ENCODE peak calls at places on chromosomes 16 and 17, in eight cellular contexts. N, Y, I, Z, T, Q, O and K are unnamed samples.

GRCh38 chr17:71208111-71208704 is 912.6 kb upstream of the SOX9 start:
- DNase-seq in N (no peak), Y (no peak), I (no peak), Z (no peak), T (peak), Q (no peak), O (no peak), K (peak)

GRCh38 chr17:71987634-71988033 is 133.2 kb upstream of the SOX9 start:
- DNase-seq in N (no peak), Y (no peak), I (no peak), Z (no peak), T (no peak), Q (no peak), O (peak), K (peak)

GRCh38 chr17:2697611-2698162 is 13.9 kb downstream of the CLUH start:
- DNase-seq in N (no peak), Y (no peak), I (no peak), Z (peak), T (no peak), Q (no peak), O (peak), K (no peak)

GRCh38 chr16:88383401-88384221 is 852 bp downstream of the ZNF469 start:
- DNase-seq in N (peak), Y (no peak), I (peak), Z (peak), T (peak), Q (no peak), O (peak), K (no peak)

GRCh38 chr17:55842405-55843158 is 91.7 kb downstream of the PCTP start:
- DNase-seq in N (no peak), Y (no peak), I (no peak), Z (no peak), T (no peak), Q (no peak), O (no peak), K (no peak)

GRCh38 chr16:84647830-84648594 is at the start of gene KLHL36:
- DNase-seq in N (peak), Y (peak), I (peak), Z (peak), T (peak), Q (no peak), O (peak), K (peak)

GRCh38 chr17:2937331-2938003 is 125.9 kb downstream of the OR1D5 start:
- DNase-seq in N (no peak), Y (no peak), I (no peak), Z (no peak), T (no peak), Q (no peak), O (peak), K (no peak)

GRCh38 chr16:23835390-23836077 is at the start of gene PRKCB:
- DNase-seq in N (peak), Y (peak), I (peak), Z (peak), T (peak), Q (no peak), O (peak), K (no peak)

GRCh38 chr17:37725601-37726146 is 19.2 kb downstream of the HNF1B start:
- DNase-seq in N (no peak), Y (no peak), I (no peak), Z (no peak), T (no peak), Q (no peak), O (no peak), K (no peak)

GRCh38 chr17:58176200-58176599 is 9.4 kb downstream of the OR4D2 start:
- DNase-seq in N (no peak), Y (no peak), I (no peak), Z (no peak), T (peak), Q (no peak), O (no peak), K (no peak)

GRCh38 chr16:81424761-81425160 is 19.8 kb upstream of the CMIP start:
- DNase-seq in N (peak), Y (no peak), I (no peak), Z (no peak), T (no peak), Q (no peak), O (no peak), K (peak)

GRCh38 chr17:35359396-35359795 is 14.0 kb downstream of the SLFN11 start:
- DNase-seq in N (no peak), Y (no peak), I (no peak), Z (no peak), T (peak), Q (no peak), O (no peak), K (peak)

GRCh38 chr16:84826558-84826941 is 6.8 kb downstream of the CRISPLD2 start:
- DNase-seq in N (no peak), Y (no peak), I (no peak), Z (no peak), T (peak), Q (no peak), O (peak), K (no peak)

GRCh38 chr16:71626858-71627213 is 852 bp downstream of the MARVELD3 start:
- DNase-seq in N (no peak), Y (no peak), I (no peak), Z (no peak), T (no peak), Q (no peak), O (no peak), K (peak)

GRCh38 chr17:79182176-79183160 is 107.8 kb downstream of the ENGASE start:
- DNase-seq in N (no peak), Y (no peak), I (no peak), Z (no peak), T (no peak), Q (no peak), O (peak), K (no peak)

GRCh38 chr16:84218961-84219360 is 20.9 kb downstream of the KCNG4 start:
- DNase-seq in N (no peak), Y (no peak), I (no peak), Z (no peak), T (no peak), Q (no peak), O (no peak), K (no peak)

GRCh38 chr17:42670199-42670924 is 6.4 kb downstream of the PLEKHH3 start:
- DNase-seq in N (no peak), Y (no peak), I (no peak), Z (no peak), T (no peak), Q (no peak), O (peak), K (no peak)

GRCh38 chr17:39591958-39592954 is 15.5 kb downstream of the NEUROD2 start:
- DNase-seq in N (peak), Y (no peak), I (peak), Z (no peak), T (peak), Q (peak), O (peak), K (peak)

GRCh38 chr16:89093602-89094251 is at the start of gene ACSF3:
- DNase-seq in N (peak), Y (peak), I (peak), Z (peak), T (peak), Q (no peak), O (peak), K (peak)

GRCh38 chr16:10256855-10257641 is 74.8 kb upstream of the GRIN2A start:
- DNase-seq in N (peak), Y (peak), I (peak), Z (peak), T (peak), Q (peak), O (peak), K (peak)

GRCh38 chr16:75305364-75306101 is 54.1 kb upstream of the BCAR1 start:
- DNase-seq in N (peak), Y (peak), I (no peak), Z (peak), T (peak), Q (peak), O (peak), K (peak)

GRCh38 chr16:67104845-67105244 is 4.9 kb upstream of the PHAF1 start:
- DNase-seq in N (no peak), Y (no peak), I (no peak), Z (no peak), T (no peak), Q (no peak), O (peak), K (peak)

GRCh38 chr17:62708587-62708986 is 81.1 kb downstream of the MRC2 start:
- DNase-seq in N (peak), Y (no peak), I (no peak), Z (no peak), T (no peak), Q (no peak), O (no peak), K (no peak)

GRCh38 chr16:56742030-56742984 is 12.4 kb downstream of the NUP93 start:
- DNase-seq in N (peak), Y (no peak), I (no peak), Z (no peak), T (peak), Q (no peak), O (peak), K (peak)

GRCh38 chr16:6218855-6219254 is 1113.8 kb upstream of the RBFOX1 start:
- DNase-seq in N (no peak), Y (no peak), I (no peak), Z (no peak), T (no peak), Q (no peak), O (no peak), K (no peak)

GRCh38 chr17:70654706-70655105 is 485.4 kb downstream of the KCNJ2 start:
- DNase-seq in N (no peak), Y (no peak), I (no peak), Z (no peak), T (no peak), Q (no peak), O (no peak), K (no peak)

GRCh38 chr17:14856156-14856555 is 409.0 kb downstream of the PMP22 start:
- DNase-seq in N (no peak), Y (no peak), I (no peak), Z (no peak), T (no peak), Q (no peak), O (no peak), K (no peak)

GRCh38 chr16:84677017-84677803 is 22.6 kb upstream of the USP10 start:
- DNase-seq in N (no peak), Y (no peak), I (no peak), Z (no peak), T (no peak), Q (peak), O (no peak), K (no peak)

GRCh38 chr17:50064253-50064991 is 8.5 kb downstream of the ITGA3 start:
- DNase-seq in N (peak), Y (no peak), I (no peak), Z (no peak), T (peak), Q (no peak), O (peak), K (peak)

GRCh38 chr17:76394166-76394565 is 9.8 kb downstream of the SPHK1 start:
- DNase-seq in N (no peak), Y (no peak), I (no peak), Z (no peak), T (no peak), Q (no peak), O (peak), K (no peak)

GRCh38 chr17:50056961-50057330 is 1.0 kb downstream of the ITGA3 start:
- DNase-seq in N (peak), Y (no peak), I (no peak), Z (no peak), T (peak), Q (no peak), O (peak), K (peak)

GRCh38 chr16:24701521-24701951 is 27.9 kb upstream of the TNRC6A start:
- DNase-seq in N (peak), Y (no peak), I (no peak), Z (no peak), T (peak), Q (no peak), O (no peak), K (peak)

GRCh38 chr16:57377080-57377841 is 5.0 kb downstream of the CX3CL1 start:
- DNase-seq in N (peak), Y (no peak), I (no peak), Z (no peak), T (no peak), Q (peak), O (peak), K (no peak)

GRCh38 chr17:58601976-58602375 is 87.5 kb upstream of the MTMR4 start:
- DNase-seq in N (no peak), Y (no peak), I (no peak), Z (no peak), T (no peak), Q (no peak), O (no peak), K (no peak)

GRCh38 chr16:87017388-87018012 is 299.7 kb downstream of the C16orf95 start:
- DNase-seq in N (peak), Y (no peak), I (no peak), Z (no peak), T (peak), Q (no peak), O (peak), K (peak)
- TF ChIP-seq CTCF in N (peak), Y (no peak), I (peak), Z (no peak), T (peak), Q (no peak), O (peak), K (peak)

DNA sequence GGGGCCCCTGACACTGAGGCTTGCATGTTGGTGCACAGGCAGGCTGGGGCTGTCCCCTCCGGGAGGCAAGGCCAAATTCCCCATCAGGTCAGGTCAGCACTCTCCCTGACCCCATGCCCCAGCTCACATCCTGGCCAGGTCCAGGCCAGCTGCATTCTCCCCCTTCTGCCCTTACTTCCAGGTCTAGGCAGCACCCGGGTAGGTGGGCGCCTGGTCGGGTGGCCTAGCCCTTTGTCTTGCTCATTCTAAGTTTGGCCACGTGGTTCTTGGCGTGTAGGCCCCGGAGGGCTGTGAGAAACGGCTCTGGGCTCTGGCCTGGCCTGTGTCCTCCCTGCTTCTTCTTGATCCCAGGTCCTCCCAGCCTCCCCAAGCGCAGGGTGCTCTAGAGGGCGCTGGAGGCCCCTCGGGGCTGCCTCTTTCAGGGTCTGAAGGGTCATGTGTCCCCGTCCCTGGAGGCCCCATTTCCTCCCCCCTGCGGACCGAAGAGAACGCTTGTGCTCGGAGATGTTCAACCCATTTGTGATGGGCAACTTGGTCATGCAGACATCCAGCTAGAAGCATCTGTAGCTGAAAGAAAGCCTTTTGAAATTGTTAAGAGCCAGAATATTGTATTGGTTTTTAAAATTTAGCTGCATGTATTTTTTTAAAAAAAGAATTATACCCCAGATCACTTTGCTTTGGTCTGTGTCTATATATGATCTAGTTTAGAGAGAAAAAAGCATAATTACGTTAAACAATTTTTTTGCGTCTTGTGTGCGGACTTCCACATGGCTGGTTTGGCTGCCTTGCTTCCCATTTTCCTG is 6.7 kb downstream of the BAHCC1 start:
- DNase-seq in N (peak), Y (no peak), I (peak), Z (no peak), T (peak), Q (no peak), O (peak), K (peak)
- TF ChIP-seq CTCF in N (peak), Y (no peak), I (peak), Z (peak), T (peak), Q (peak), O (peak), K (peak)

GRCh38 chr17:17794382-17794781 is 42.4 kb downstream of the SREBF1 start:
- DNase-seq in N (no peak), Y (no peak), I (no peak), Z (no peak), T (no peak), Q (no peak), O (no peak), K (no peak)
- TF ChIP-seq CTCF in N (no peak), Y (no peak), I (no peak), Z (no peak), T (no peak), Q (no peak), O (no peak), K (no peak)

DNA sequence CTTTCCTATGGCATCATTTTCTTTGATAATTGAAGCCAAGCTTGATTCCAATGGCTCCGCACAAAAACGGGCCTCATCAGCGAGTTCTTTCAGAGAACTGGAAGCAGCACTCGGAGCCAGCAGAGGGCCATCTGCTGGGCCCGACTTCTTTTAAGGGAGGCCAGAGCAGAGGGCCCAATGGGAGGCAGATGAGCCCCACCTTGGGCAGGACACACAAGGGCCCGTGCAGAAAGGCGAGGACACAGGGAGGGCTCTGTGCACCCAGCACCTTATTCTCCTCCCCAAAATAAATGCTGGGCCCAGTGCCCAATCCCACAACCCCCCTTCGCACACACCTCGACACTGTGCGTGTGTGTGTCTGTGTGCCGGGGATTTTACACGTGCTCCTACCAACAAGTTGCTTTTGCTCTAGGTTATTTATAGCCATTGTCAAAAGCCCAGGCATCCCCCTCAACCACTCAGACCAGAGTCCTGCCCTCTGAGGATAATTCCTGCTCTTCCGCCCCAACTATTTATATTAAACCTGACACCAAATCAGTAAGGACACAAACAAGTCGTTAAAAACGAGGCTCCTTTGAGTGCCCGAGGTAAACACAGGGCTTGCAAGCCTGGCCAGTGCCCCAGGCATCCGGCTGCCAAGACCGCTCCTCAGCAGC is 6.8 kb downstream of the AXIN2 start:
- DNase-seq in N (no peak), Y (no peak), I (no peak), Z (peak), T (no peak), Q (no peak), O (peak), K (no peak)
- TF ChIP-seq CTCF in N (no peak), Y (no peak), I (peak), Z (no peak), T (no peak), Q (peak), O (peak), K (no peak)

DNA sequence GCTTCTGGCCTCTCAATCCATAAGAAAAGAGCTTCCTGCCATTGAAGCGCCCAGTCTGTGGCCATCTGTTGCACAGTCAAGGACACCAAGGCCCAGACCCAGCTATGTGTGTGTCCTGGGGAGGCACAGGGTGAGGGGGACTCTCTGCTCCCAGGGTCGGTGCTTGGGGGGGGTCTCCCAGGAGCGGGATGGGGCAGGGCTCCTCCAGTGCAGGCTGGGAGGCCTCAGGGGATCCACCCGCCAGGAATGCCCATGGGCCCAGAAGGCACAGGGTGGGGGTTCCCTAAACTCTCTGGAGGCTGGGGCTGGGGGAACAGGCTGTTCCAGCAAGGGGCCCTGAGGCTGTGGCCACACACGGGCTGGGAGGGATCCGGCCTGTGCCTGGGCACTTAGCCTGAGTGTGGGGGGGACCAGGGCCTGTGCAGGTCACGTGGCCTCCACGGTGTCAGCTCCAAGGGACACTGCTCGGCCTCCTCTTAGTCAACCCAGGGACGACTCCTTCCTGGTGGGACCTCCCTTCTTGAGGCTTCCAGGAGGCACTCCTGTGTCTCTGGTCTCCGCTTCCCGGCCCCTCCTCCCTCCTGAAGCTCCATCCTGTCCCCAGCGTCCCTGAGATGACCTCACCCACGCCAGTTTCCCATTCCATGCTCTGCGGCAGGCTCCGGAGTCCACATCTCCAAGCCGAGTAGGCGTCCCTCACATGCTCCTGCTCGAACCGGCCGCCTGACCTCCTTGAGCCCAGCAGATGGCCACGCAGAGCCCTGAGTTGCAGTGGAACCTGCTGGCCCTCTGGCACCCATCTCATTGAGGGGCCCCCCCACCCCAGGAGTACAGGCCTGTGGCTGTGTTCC is 23.1 kb upstream of the BAHCC1 start:
- DNase-seq in N (peak), Y (no peak), I (no peak), Z (peak), T (peak), Q (no peak), O (peak), K (peak)
- TF ChIP-seq CTCF in N (peak), Y (no peak), I (peak), Z (peak), T (peak), Q (peak), O (peak), K (peak)